ENCODE peak calls at places on chromosome 16, in nine cellular contexts. One of them, this sample, is unnamed.

GRCh38 chr16:3094289-3095027 is 4.6 kb downstream of the ZSCAN10 start:
- DNase-seq in mesendoderm: peak; percentile 79
- DNase-seq in neuronal stem cell: no peak
- DNase-seq in IMR-90: peak; percentile 23
- DNase-seq in OCI-LY7: peak; percentile 62
- DNase-seq in cardiac muscle cell: peak; percentile 63
- DNase-seq in transverse colon: peak; percentile 57
- DNase-seq in BE2C: peak; percentile 48
- DNase-seq in PC-3: peak; percentile 54
- DNase-seq in this sample: peak; percentile 34

GRCh38 chr16:69465083-69465721 is 40.8 kb downstream of the CYB5B start:
- DNase-seq in IMR-90: peak; percentile 79
- DNase-seq in transverse colon: peak; percentile 27
- DNase-seq in BE2C: peak; percentile 23
- DNase-seq in neuronal stem cell: no peak
- DNase-seq in cardiac muscle cell: no peak
- DNase-seq in OCI-LY7: no peak
- DNase-seq in PC-3: no peak
- DNase-seq in mesendoderm: peak; percentile 53
- DNase-seq in this sample: no peak

GRCh38 chr16:55297910-55298175 is 26.2 kb upstream of the IRX6 start:
- DNase-seq in BE2C: no peak
- DNase-seq in transverse colon: no peak
- DNase-seq in PC-3: peak; percentile 22
- DNase-seq in OCI-LY7: no peak
- DNase-seq in IMR-90: peak; percentile 4
- DNase-seq in mesendoderm: peak; percentile 28
- DNase-seq in cardiac muscle cell: no peak
- DNase-seq in neuronal stem cell: no peak
- DNase-seq in this sample: no peak

GRCh38 chr16:81790772-81791171 is 11.7 kb downstream of the PLCG2 start:
- DNase-seq in IMR-90: no peak
- DNase-seq in neuronal stem cell: no peak
- DNase-seq in OCI-LY7: no peak
- DNase-seq in transverse colon: no peak
- DNase-seq in mesendoderm: no peak
- DNase-seq in PC-3: no peak
- DNase-seq in cardiac muscle cell: no peak
- DNase-seq in BE2C: no peak
- DNase-seq in this sample: no peak

GRCh38 chr16:6428861-6429260 is 903.8 kb upstream of the RBFOX1 start:
- DNase-seq in IMR-90: no peak
- DNase-seq in OCI-LY7: no peak
- DNase-seq in neuronal stem cell: no peak
- DNase-seq in BE2C: no peak
- DNase-seq in cardiac muscle cell: no peak
- DNase-seq in PC-3: no peak
- DNase-seq in transverse colon: no peak
- DNase-seq in mesendoderm: no peak
- DNase-seq in this sample: no peak

GRCh38 chr16:50268352-50268751 is 2.0 kb downstream of the ADCY7 start:
- DNase-seq in BE2C: no peak
- DNase-seq in neuronal stem cell: no peak
- DNase-seq in cardiac muscle cell: no peak
- DNase-seq in PC-3: no peak
- DNase-seq in mesendoderm: no peak
- DNase-seq in OCI-LY7: peak; percentile 48
- DNase-seq in transverse colon: no peak
- DNase-seq in IMR-90: no peak
- DNase-seq in this sample: no peak

GRCh38 chr16:17346774-17347569 is 123.8 kb downstream of the XYLT1 start:
- DNase-seq in transverse colon: peak; percentile 75
- DNase-seq in IMR-90: no peak
- DNase-seq in OCI-LY7: peak; percentile 43
- DNase-seq in neuronal stem cell: no peak
- DNase-seq in BE2C: no peak
- DNase-seq in PC-3: no peak
- DNase-seq in mesendoderm: no peak
- DNase-seq in cardiac muscle cell: no peak
- DNase-seq in this sample: no peak

GRCh38 chr16:81810361-81810760 is 31.3 kb downstream of the PLCG2 start:
- DNase-seq in OCI-LY7: no peak
- DNase-seq in BE2C: no peak
- DNase-seq in transverse colon: no peak
- DNase-seq in PC-3: no peak
- DNase-seq in neuronal stem cell: no peak
- DNase-seq in IMR-90: no peak
- DNase-seq in cardiac muscle cell: no peak
- DNase-seq in mesendoderm: no peak
- DNase-seq in this sample: no peak

GRCh38 chr16:50517450-50518252 is 30.5 kb upstream of the NKD1 start:
- DNase-seq in transverse colon: no peak
- DNase-seq in OCI-LY7: no peak
- DNase-seq in IMR-90: no peak
- DNase-seq in BE2C: no peak
- DNase-seq in neuronal stem cell: no peak
- DNase-seq in mesendoderm: no peak
- DNase-seq in PC-3: no peak
- DNase-seq in cardiac muscle cell: no peak
- DNase-seq in this sample: no peak

GRCh38 chr16:2284001-2284770 is 16.3 kb upstream of the RNPS1 start:
- DNase-seq in IMR-90: no peak
- DNase-seq in mesendoderm: no peak
- DNase-seq in cardiac muscle cell: no peak
- DNase-seq in transverse colon: no peak
- DNase-seq in PC-3: no peak
- DNase-seq in OCI-LY7: no peak
- DNase-seq in neuronal stem cell: no peak
- DNase-seq in BE2C: no peak
- DNase-seq in this sample: no peak

GRCh38 chr16:8675183-8676159 is 1.1 kb downstream of the ABAT start:
- DNase-seq in PC-3: no peak
- DNase-seq in IMR-90: no peak
- DNase-seq in transverse colon: no peak
- DNase-seq in cardiac muscle cell: peak; percentile 18
- DNase-seq in mesendoderm: no peak
- DNase-seq in BE2C: peak; percentile 41
- DNase-seq in neuronal stem cell: no peak
- DNase-seq in OCI-LY7: no peak
- DNase-seq in this sample: no peak

GRCh38 chr16:78094166-78094565 is 5.3 kb upstream of the WWOX start:
- DNase-seq in mesendoderm: no peak
- DNase-seq in transverse colon: no peak
- DNase-seq in neuronal stem cell: no peak
- DNase-seq in cardiac muscle cell: no peak
- DNase-seq in BE2C: no peak
- DNase-seq in IMR-90: no peak
- DNase-seq in OCI-LY7: no peak
- DNase-seq in PC-3: no peak
- DNase-seq in this sample: no peak

GRCh38 chr16:2422123-2422867 is 7.0 kb upstream of the CCNF start:
- DNase-seq in OCI-LY7: peak; percentile 31
- DNase-seq in transverse colon: no peak
- DNase-seq in BE2C: no peak
- DNase-seq in neuronal stem cell: no peak
- DNase-seq in cardiac muscle cell: peak; percentile 3
- DNase-seq in mesendoderm: no peak
- DNase-seq in IMR-90: no peak
- DNase-seq in PC-3: no peak
- DNase-seq in this sample: no peak

GRCh38 chr16:79050063-79050462 is 550.5 kb downstream of the MAF start:
- DNase-seq in transverse colon: no peak
- DNase-seq in BE2C: no peak
- DNase-seq in PC-3: no peak
- DNase-seq in mesendoderm: no peak
- DNase-seq in OCI-LY7: no peak
- DNase-seq in neuronal stem cell: no peak
- DNase-seq in IMR-90: no peak
- DNase-seq in cardiac muscle cell: no peak
- DNase-seq in this sample: no peak

GRCh38 chr16:77214411-77215138 is 15.4 kb downstream of the SYCE1L start:
- DNase-seq in neuronal stem cell: no peak
- DNase-seq in OCI-LY7: no peak
- DNase-seq in PC-3: peak; percentile 4
- DNase-seq in BE2C: no peak
- DNase-seq in mesendoderm: no peak
- DNase-seq in IMR-90: no peak
- DNase-seq in transverse colon: no peak
- DNase-seq in cardiac muscle cell: no peak
- DNase-seq in this sample: no peak

GRCh38 chr16:2497116-2497630 is 16.6 kb upstream of the ATP6V0C start:
- DNase-seq in mesendoderm: no peak
- DNase-seq in transverse colon: no peak
- DNase-seq in cardiac muscle cell: peak; percentile 64
- DNase-seq in OCI-LY7: no peak
- DNase-seq in IMR-90: no peak
- DNase-seq in BE2C: peak; percentile 91
- DNase-seq in PC-3: no peak
- DNase-seq in neuronal stem cell: no peak
- DNase-seq in this sample: no peak

GRCh38 chr16:79792952-79793351 is 192.4 kb upstream of the MAF start:
- DNase-seq in transverse colon: peak; percentile 21
- DNase-seq in IMR-90: no peak
- DNase-seq in mesendoderm: no peak
- DNase-seq in OCI-LY7: no peak
- DNase-seq in PC-3: no peak
- DNase-seq in BE2C: no peak
- DNase-seq in cardiac muscle cell: no peak
- DNase-seq in neuronal stem cell: no peak
- DNase-seq in this sample: no peak

GRCh38 chr16:72848045-72848410 is 199.9 kb downstream of the ZFHX3 start:
- DNase-seq in OCI-LY7: no peak
- DNase-seq in BE2C: no peak
- DNase-seq in transverse colon: no peak
- DNase-seq in IMR-90: no peak
- DNase-seq in mesendoderm: no peak
- DNase-seq in neuronal stem cell: no peak
- DNase-seq in cardiac muscle cell: no peak
- DNase-seq in PC-3: no peak
- DNase-seq in this sample: no peak

GRCh38 chr16:66961065-66961744 is at the start of gene CES3:
- DNase-seq in OCI-LY7: peak; percentile 80
- DNase-seq in PC-3: peak; percentile 73
- DNase-seq in transverse colon: peak; percentile 89
- DNase-seq in IMR-90: peak; percentile 58
- DNase-seq in neuronal stem cell: peak; percentile 61
- DNase-seq in cardiac muscle cell: peak; percentile 72
- DNase-seq in BE2C: peak; percentile 85
- DNase-seq in mesendoderm: peak; percentile 94
- DNase-seq in this sample: peak; percentile 93

GRCh38 chr16:149024-149675 is 3.3 kb upstream of the HBZ start:
- DNase-seq in neuronal stem cell: no peak
- DNase-seq in PC-3: no peak
- DNase-seq in transverse colon: no peak
- DNase-seq in OCI-LY7: no peak
- DNase-seq in mesendoderm: no peak
- DNase-seq in BE2C: peak; percentile 55
- DNase-seq in cardiac muscle cell: peak; percentile 13
- DNase-seq in IMR-90: peak; percentile 52
- DNase-seq in this sample: no peak
- H3K4me3 ChIP-seq in neuronal stem cell: no peak overlapping the region
- H3K4me3 ChIP-seq in PC-3: no peak overlapping the region
- H3K4me3 ChIP-seq in transverse colon: no peak overlapping the region
- H3K4me3 ChIP-seq in OCI-LY7: no peak overlapping the region
- H3K4me3 ChIP-seq in mesendoderm: no peak overlapping the region
- H3K4me3 ChIP-seq in BE2C: no peak overlapping the region
- H3K4me3 ChIP-seq in cardiac muscle cell: no peak overlapping the region
- H3K4me3 ChIP-seq in IMR-90: no peak overlapping the region
- H3K4me3 ChIP-seq in this sample: no peak overlapping the region

DNA sequence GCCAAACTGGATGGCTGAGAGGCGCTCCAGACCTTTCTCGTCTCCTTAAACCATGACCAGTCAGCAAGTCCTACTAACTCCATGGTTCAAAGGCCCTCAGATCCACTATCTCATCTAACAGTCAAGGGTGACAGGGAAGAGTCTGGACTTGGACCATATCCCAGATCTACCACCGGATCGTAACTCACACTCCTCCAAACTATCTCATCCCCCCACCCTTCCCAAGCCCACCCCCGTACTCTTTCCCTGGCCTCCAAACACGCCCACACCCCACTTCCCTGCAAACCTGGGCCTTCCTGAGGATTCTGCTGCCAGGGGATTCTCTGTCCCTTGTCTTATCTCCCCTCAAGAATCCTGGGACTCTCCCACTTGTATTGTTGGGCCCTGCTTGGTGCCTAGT is 5.1 kb downstream of the CDIP1 start:
- DNase-seq in PC-3: no peak
- DNase-seq in IMR-90: no peak
- DNase-seq in cardiac muscle cell: no peak
- DNase-seq in transverse colon: no peak
- DNase-seq in BE2C: no peak
- DNase-seq in neuronal stem cell: no peak
- DNase-seq in mesendoderm: no peak
- DNase-seq in OCI-LY7: no peak
- DNase-seq in this sample: no peak
- H3K4me1 ChIP-seq in PC-3: no peaks in the 10 kb centered on the region
- H3K4me1 ChIP-seq in IMR-90: peaks cover 15% of the 10 kb centered on the region
- H3K4me1 ChIP-seq in cardiac muscle cell: peaks cover 11% of the 10 kb centered on the region
- H3K4me1 ChIP-seq in transverse colon: peaks cover 23% of the 10 kb centered on the region
- H3K4me1 ChIP-seq in BE2C: no peaks in the 10 kb centered on the region
- H3K4me1 ChIP-seq in neuronal stem cell: peaks cover 6% of the 10 kb centered on the region
- H3K4me1 ChIP-seq in mesendoderm: peaks cover 3% of the 10 kb centered on the region
- H3K4me1 ChIP-seq in OCI-LY7: peaks cover 32% of the 10 kb centered on the region
- H3K4me1 ChIP-seq in this sample: peaks cover 7% of the 10 kb centered on the region

GRCh38 chr16:85988306-85988705 is 89.3 kb downstream of the IRF8 start:
- DNase-seq in PC-3: no peak
- DNase-seq in transverse colon: peak; percentile 1
- DNase-seq in cardiac muscle cell: no peak
- DNase-seq in mesendoderm: no peak
- DNase-seq in OCI-LY7: no peak
- DNase-seq in neuronal stem cell: no peak
- DNase-seq in BE2C: no peak
- DNase-seq in IMR-90: no peak
- DNase-seq in this sample: no peak
- H3K4me3 ChIP-seq in PC-3: no peak overlapping the region
- H3K4me3 ChIP-seq in transverse colon: no peak overlapping the region
- H3K4me3 ChIP-seq in cardiac muscle cell: no peak overlapping the region
- H3K4me3 ChIP-seq in mesendoderm: no peak overlapping the region
- H3K4me3 ChIP-seq in OCI-LY7: peak overlapping the region; percentile 42
- H3K4me3 ChIP-seq in neuronal stem cell: no peak overlapping the region
- H3K4me3 ChIP-seq in BE2C: no peak overlapping the region
- H3K4me3 ChIP-seq in IMR-90: no peak overlapping the region
- H3K4me3 ChIP-seq in this sample: no peak overlapping the region

DNA sequence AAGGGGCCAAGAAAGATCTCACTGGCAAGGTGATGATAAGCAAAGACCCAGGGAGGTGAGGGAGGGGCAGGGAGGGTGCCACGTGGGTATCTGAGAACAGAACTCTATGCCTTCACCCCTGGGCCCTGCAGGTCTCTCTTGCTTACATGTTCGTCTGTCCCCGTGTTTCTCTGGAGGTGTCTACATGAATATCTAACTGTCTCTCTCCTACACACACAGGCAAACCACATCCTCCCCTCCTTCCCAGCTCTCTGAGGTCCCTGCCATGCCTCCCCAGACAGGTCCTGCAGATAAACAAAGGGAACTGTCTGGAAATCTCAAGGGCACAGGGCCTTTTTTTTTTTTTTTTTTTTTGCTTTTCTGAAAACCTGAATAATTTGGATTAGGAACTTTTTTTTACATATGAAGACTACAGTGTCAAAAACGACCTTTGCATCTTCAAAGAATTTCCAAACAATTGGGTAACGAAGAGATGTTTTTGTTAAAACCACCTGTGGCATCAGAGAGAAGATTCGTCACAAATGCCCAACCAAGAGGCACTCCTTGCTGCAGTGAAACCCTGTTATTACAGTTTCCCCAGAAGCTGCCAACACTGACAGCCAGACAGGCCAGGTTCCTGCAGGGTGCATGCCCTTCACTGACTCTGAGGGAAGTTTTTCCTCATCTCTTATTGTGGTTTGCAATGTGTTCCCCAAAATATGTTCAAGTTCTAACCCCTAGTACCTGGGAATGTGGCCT is 17.8 kb downstream of the PLLP start:
- DNase-seq in cardiac muscle cell: peak; percentile 20
- DNase-seq in OCI-LY7: no peak
- DNase-seq in PC-3: no peak
- DNase-seq in BE2C: peak; percentile 32
- DNase-seq in mesendoderm: no peak
- DNase-seq in transverse colon: no peak
- DNase-seq in neuronal stem cell: no peak
- DNase-seq in IMR-90: no peak
- DNase-seq in this sample: no peak
- H3K4me1 ChIP-seq in cardiac muscle cell: peaks cover 33% of the 10 kb centered on the region
- H3K4me1 ChIP-seq in OCI-LY7: no peaks in the 10 kb centered on the region
- H3K4me1 ChIP-seq in PC-3: peaks cover 6% of the 10 kb centered on the region
- H3K4me1 ChIP-seq in BE2C: peaks cover 20% of the 10 kb centered on the region
- H3K4me1 ChIP-seq in mesendoderm: no peaks in the 10 kb centered on the region
- H3K4me1 ChIP-seq in transverse colon: peaks cover 21% of the 10 kb centered on the region
- H3K4me1 ChIP-seq in neuronal stem cell: peaks cover 10% of the 10 kb centered on the region
- H3K4me1 ChIP-seq in IMR-90: no peaks in the 10 kb centered on the region
- H3K4me1 ChIP-seq in this sample: peaks cover 5% of the 10 kb centered on the region